ENCODE peak calls at places on chromosomes 12 and 14, in six cellular contexts. S is activated T-cell treated with anti-CD3 and anti-CD28 coated beads, Interleukin-2, amount 50 U/mL, for 1 hour; C is MG63; D is islet precursor cell; U is fibroblast of the conjunctiva; V is COR-L47. F is an unnamed sample.

GRCh38 chr14:74962493-74962892 is 7.1 kb upstream of the PGF start:
- DNase-seq in S (no peak), C (no peak), D (no peak), U (no peak), V (no peak), F (no peak)

GRCh38 chr12:1013618-1014489 is 22.8 kb downstream of the ERC1 start:
- DNase-seq in S (no peak), C (peak; percentile 82), D (peak; percentile 76), U (peak; percentile 69), V (no peak), F (no peak)

GRCh38 chr14:102499401-102500189 is 10.0 kb downstream of the ANKRD9 start:
- DNase-seq in S (no peak), C (no peak), D (no peak), U (no peak), V (no peak), F (no peak)

GRCh38 chr14:92709340-92710000 is 39.0 kb downstream of the LGMN start:
- DNase-seq in S (no peak), C (no peak), D (no peak), U (no peak), V (no peak), F (peak; percentile 49)

GRCh38 chr14:55416866-55417265 is 5.2 kb upstream of the ATG14 start:
- DNase-seq in S (no peak), C (peak; percentile 3), D (no peak), U (no peak), V (no peak), F (no peak)

GRCh38 chr12:123389560-123390351 is 5.8 kb downstream of the KMT5A start:
- DNase-seq in S (peak; percentile 56), C (peak; percentile 58), D (peak; percentile 85), U (no peak), V (no peak), F (no peak)

GRCh38 chr14:34355584-34356266 is 106.3 kb downstream of the SPTSSA start:
- DNase-seq in S (no peak), C (no peak), D (peak; percentile 92), U (no peak), V (no peak), F (no peak)

GRCh38 chr14:101773378-101773777 is 11.9 kb downstream of the PPP2R5C start:
- DNase-seq in S (no peak), C (no peak), D (no peak), U (no peak), V (no peak), F (no peak)

GRCh38 chr12:106284294-106285105 is 18.0 kb upstream of the TCP11L2 start:
- DNase-seq in S (no peak), C (peak; percentile 11), D (peak; percentile 43), U (no peak), V (no peak), F (no peak)

GRCh38 chr12:10960260-10960659 is 21.2 kb upstream of the TAS2R14 start:
- DNase-seq in S (no peak), C (no peak), D (no peak), U (no peak), V (no peak), F (no peak)

GRCh38 chr14:98984719-98985041 is 287.3 kb downstream of the BCL11B start:
- DNase-seq in S (peak; percentile 63), C (no peak), D (no peak), U (no peak), V (no peak), F (no peak)

GRCh38 chr12:674272-674781 is 11.1 kb upstream of the NINJ2 start:
- DNase-seq in S (peak; percentile 69), C (no peak), D (no peak), U (no peak), V (no peak), F (no peak)

GRCh38 chr12:105279460-105280056 is 43.6 kb upstream of the APPL2 start:
- DNase-seq in S (peak; percentile 28), C (no peak), D (peak; percentile 59), U (peak; percentile 12), V (peak; percentile 27), F (no peak)

GRCh38 chr14:101116486-101117130 is 213.1 kb upstream of the RTL1 start:
- DNase-seq in S (no peak), C (no peak), D (peak; percentile 40), U (no peak), V (no peak), F (peak; percentile 36)

GRCh38 chr12:69569236-69569635 is 16.0 kb upstream of the CCT2 start:
- DNase-seq in S (no peak), C (no peak), D (no peak), U (no peak), V (no peak), F (no peak)

GRCh38 chr14:91573528-91573893 is 63.4 kb upstream of the PPP4R3A start:
- DNase-seq in S (no peak), C (no peak), D (no peak), U (no peak), V (no peak), F (no peak)

GRCh38 chr12:94783343-94783742 is 133.0 kb upstream of the TMCC3 start:
- DNase-seq in S (no peak), C (no peak), D (no peak), U (no peak), V (no peak), F (no peak)

GRCh38 chr14:80212025-80212402 is 710 bp upstream of the DIO2 start:
- DNase-seq in S (no peak), C (no peak), D (peak; percentile 85), U (peak; percentile 8), V (no peak), F (no peak)

GRCh38 chr12:96908170-96908675 is 1.2 kb downstream of the NEDD1 start:
- DNase-seq in S (no peak), C (no peak), D (no peak), U (no peak), V (no peak), F (no peak)

GRCh38 chr12:102960766-102961487 is 3.5 kb downstream of the ASCL1 start:
- DNase-seq in S (no peak), C (no peak), D (no peak), U (no peak), V (peak; percentile 73), F (no peak)

GRCh38 chr12:53676715-53677611 is 1.1 kb upstream of the ATP5MC2 start:
- DNase-seq in S (peak; percentile 50), C (peak; percentile 48), D (peak; percentile 84), U (peak; percentile 29), V (no peak), F (peak; percentile 74)

GRCh38 chr12:86233126-86233525 is 23.1 kb downstream of the MGAT4C start:
- DNase-seq in S (no peak), C (no peak), D (no peak), U (no peak), V (peak; percentile 85), F (no peak)

GRCh38 chr12:108611884-108612415 is 14.1 kb upstream of the TMEM119 start:
- DNase-seq in S (peak; percentile 60), C (peak; percentile 88), D (peak; percentile 88), U (no peak), V (no peak), F (no peak)

GRCh38 chr14:94103554-94104165 is 6.9 kb upstream of the IFI27 start:
- DNase-seq in S (no peak), C (no peak), D (no peak), U (no peak), V (no peak), F (no peak)

GRCh38 chr12:64826234-64826633 is 1.8 kb downstream of the TBC1D30 start:
- DNase-seq in S (peak; percentile 38), C (peak; percentile 50), D (peak; percentile 86), U (no peak), V (peak; percentile 81), F (peak; percentile 64)

GRCh38 chr12:128969480-128970055 is 116.3 kb downstream of the GLT1D1 start:
- DNase-seq in S (no peak), C (peak; percentile 22), D (peak; percentile 88), U (no peak), V (peak; percentile 98), F (no peak)

GRCh38 chr14:102629700-102630365 is 37.4 kb downstream of the RCOR1 start:
- DNase-seq in S (no peak), C (no peak), D (no peak), U (no peak), V (no peak), F (no peak)

GRCh38 chr14:77912754-77913556 is 113.0 kb downstream of the ADCK1 start:
- DNase-seq in S (no peak), C (no peak), D (no peak), U (no peak), V (no peak), F (no peak)

GRCh38 chr12:65881965-65882413 is 57.7 kb downstream of the HMGA2 start:
- DNase-seq in S (no peak), C (peak; percentile 91), D (peak; percentile 79), U (peak; percentile 89), V (no peak), F (peak; percentile 83)

GRCh38 chr12:39443704-39444234 is 849 bp upstream of the KIF21A start:
- DNase-seq in S (no peak), C (no peak), D (no peak), U (no peak), V (no peak), F (no peak)

GRCh38 chr12:9732966-9733461 is at the start of gene CLECL1:
- DNase-seq in S (no peak), C (no peak), D (no peak), U (no peak), V (no peak), F (no peak)

GRCh38 chr14:98366429-98366828 is 905.6 kb downstream of the BCL11B start:
- DNase-seq in S (no peak), C (no peak), D (no peak), U (no peak), V (no peak), F (no peak)

GRCh38 chr14:63632932-63633514 is 8.6 kb downstream of the WDR89 start:
- DNase-seq in S (no peak), C (no peak), D (no peak), U (peak; percentile 16), V (no peak), F (no peak)

GRCh38 chr14:85762523-85762922 is 232.6 kb downstream of the FLRT2 start:
- DNase-seq in S (no peak), C (no peak), D (no peak), U (peak; percentile 29), V (peak; percentile 90), F (no peak)

GRCh38 chr14:21436567-21437062 is 19.3 kb downstream of the CHD8 start:
- DNase-seq in S (no peak), C (no peak), D (no peak), U (no peak), V (no peak), F (no peak)

GRCh38 chr12:124392991-124393790 is 98.3 kb downstream of the RFLNA start:
- DNase-seq in S (no peak), C (peak; percentile 94), D (peak; percentile 75), U (peak; percentile 68), V (peak; percentile 57), F (peak; percentile 89)

GRCh38 chr12:15851045-15851444 is 31.1 kb upstream of the STRAP start:
- DNase-seq in S (no peak), C (no peak), D (no peak), U (no peak), V (no peak), F (no peak)